ENCODE peak calls at places on chromosomes 12 and 14, in five cellular contexts. V is A172, Z is IMR-90, I is bronchial epithelial cell, P is RPMI8226. L is an unnamed sample.

GRCh38 chr12:108839890-108840230 is 17.5 kb downstream of the SSH1 start:
- DNase-seq in I (no peak), Z (no peak), V (no peak), P (no peak), L (no peak)

GRCh38 chr14:94593376-94593748 is 12.1 kb downstream of the SERPINA5 start:
- DNase-seq in V (no peak), P (no peak), I (no peak), Z (no peak), L (no peak)

GRCh38 chr12:95996034-95996658 is at the start of gene HAL:
- DNase-seq in Z (no peak), V (no peak), I (peak), P (no peak), L (no peak)

GRCh38 chr14:23285530-23286019 is 357 bp downstream of the HOMEZ start:
- DNase-seq in I (peak), P (no peak), V (no peak), Z (no peak), L (peak)

GRCh38 chr12:104699489-104700194 is 242.9 kb downstream of the CHST11 start:
- DNase-seq in Z (peak), P (no peak), V (no peak), I (no peak), L (no peak)

GRCh38 chr12:62466596-62467411 is at the start of gene MON2:
- DNase-seq in P (peak), I (peak), Z (peak), V (peak), L (peak)

GRCh38 chr12:131848753-131849152 is 20.6 kb downstream of the MMP17 start:
- DNase-seq in V (no peak), I (no peak), P (no peak), Z (no peak), L (no peak)

GRCh38 chr14:61502459-61503093 is 181.2 kb downstream of the PRKCH start:
- DNase-seq in V (peak), I (peak), Z (no peak), P (no peak), L (no peak)

GRCh38 chr12:64169999-64170398 is 52.1 kb downstream of the KICS2 start:
- DNase-seq in V (no peak), I (peak), Z (no peak), P (no peak), L (no peak)

GRCh38 chr12:57985685-57986084 is 44.3 kb downstream of the ATP23 start:
- DNase-seq in I (no peak), P (no peak), Z (no peak), V (no peak), L (no peak)

GRCh38 chr12:132295101-132295526 is 34.3 kb downstream of the GALNT9 start:
- DNase-seq in I (no peak), V (no peak), P (no peak), Z (no peak), L (no peak)

GRCh38 chr12:49542592-49543160 is 3.8 kb downstream of the KCNH3 start:
- DNase-seq in Z (no peak), P (no peak), I (no peak), V (no peak), L (no peak)

GRCh38 chr12:116482859-116483258 is 76.3 kb upstream of the MAP1LC3B2 start:
- DNase-seq in P (no peak), V (no peak), Z (no peak), I (no peak), L (no peak)

GRCh38 chr12:90299121-90299520 is 590.5 kb upstream of the ATP2B1 start:
- DNase-seq in Z (no peak), I (no peak), P (peak), V (no peak), L (no peak)

GRCh38 chr14:67108230-67108629 is 81.0 kb upstream of the GARIN2 start:
- DNase-seq in P (no peak), I (no peak), V (no peak), Z (no peak), L (no peak)

GRCh38 chr12:90004319-90005074 is 295.9 kb upstream of the ATP2B1 start:
- DNase-seq in I (no peak), Z (no peak), P (no peak), V (no peak), L (no peak)

GRCh38 chr12:99745895-99746294 is 98.3 kb downstream of the GARIN6 start:
- DNase-seq in V (no peak), I (no peak), P (no peak), Z (no peak), L (no peak)

GRCh38 chr14:36556811-36557433 is 25.5 kb downstream of the NKX2-8 start:
- DNase-seq in V (no peak), Z (peak), I (peak), P (peak), L (no peak)

GRCh38 chr12:25438638-25439037 is 114.4 kb downstream of the LMNTD1 start:
- DNase-seq in V (no peak), I (no peak), P (no peak), Z (peak), L (no peak)

GRCh38 chr14:25009891-25010290 is 40.1 kb downstream of the STXBP6 start:
- DNase-seq in I (no peak), P (no peak), Z (peak), V (peak), L (no peak)

GRCh38 chr14:64704145-64704742 is at the start of gene PLEKHG3:
- DNase-seq in P (peak), V (peak), I (peak), Z (peak), L (peak)

GRCh38 chr14:21097616-21098133 is 780 bp downstream of the ZNF219 start:
- DNase-seq in P (no peak), I (no peak), V (no peak), Z (no peak), L (no peak)

GRCh38 chr14:100733152-100733850 is 6.6 kb downstream of the DLK1 start:
- DNase-seq in Z (no peak), V (no peak), P (no peak), I (no peak), L (no peak)

GRCh38 chr12:128388461-128388921 is 121.5 kb downstream of the TMEM132C start:
- DNase-seq in V (no peak), I (no peak), Z (no peak), P (no peak), L (no peak)

GRCh38 chr12:10214131-10214876 is 1.6 kb downstream of the GABARAPL1 start:
- DNase-seq in V (no peak), Z (peak), I (peak), P (no peak), L (no peak)

GRCh38 chr12:8785499-8785898 is 36.9 kb upstream of the A2ML1 start:
- DNase-seq in P (no peak), I (no peak), V (no peak), Z (no peak), L (no peak)

GRCh38 chr14:95549656-95550585 is 15.1 kb downstream of the GLRX5 start:
- DNase-seq in Z (no peak), I (no peak), P (no peak), V (no peak), L (no peak)

GRCh38 chr14:92489394-92490238 is 24.0 kb upstream of the RIN3 start:
- DNase-seq in V (no peak), Z (no peak), I (no peak), P (no peak), L (no peak)

GRCh38 chr14:104294628-104294982 is 156.2 kb downstream of the KIF26A start:
- DNase-seq in I (no peak), V (no peak), P (no peak), Z (no peak), L (no peak)

GRCh38 chr14:76754586-76754985 is 6.7 kb upstream of the VASH1 start:
- DNase-seq in P (no peak), V (no peak), Z (no peak), I (no peak), L (no peak)

GRCh38 chr14:20657216-20658211 is 16.0 kb upstream of the OR6S1 start:
- DNase-seq in Z (peak), V (no peak), I (peak), P (peak), L (no peak)